ENCODE peak calls at places on chromosomes 1 and 21, in nine cellular contexts. One of them, this sample, is unnamed.

GRCh38 chr1:51385776-51386175 is 55.4 kb upstream of the TTC39A start:
- DNase-seq in psoas muscle: no peak
- DNase-seq in HFF-Myc: no peak
- DNase-seq in fibroblast of mammary gland: no peak
- DNase-seq in AG09309: no peak
- DNase-seq in neural progenitor cell: no peak
- DNase-seq in dorsolateral prefrontal cortex: no peak
- DNase-seq in HCT116: no peak
- DNase-seq in foreskin fibroblast: no peak
- DNase-seq in this sample: no peak

GRCh38 chr1:171748651-171749050 is 6.8 kb upstream of the VAMP4 start:
- DNase-seq in dorsolateral prefrontal cortex: no peak
- DNase-seq in foreskin fibroblast: no peak
- DNase-seq in HFF-Myc: no peak
- DNase-seq in AG09309: no peak
- DNase-seq in psoas muscle: no peak
- DNase-seq in neural progenitor cell: no peak
- DNase-seq in HCT116: no peak
- DNase-seq in fibroblast of mammary gland: no peak
- DNase-seq in this sample: no peak

GRCh38 chr1:245059806-245060424 is 94.9 kb upstream of the KIF26B start:
- DNase-seq in fibroblast of mammary gland: no peak
- DNase-seq in psoas muscle: no peak
- DNase-seq in neural progenitor cell: no peak
- DNase-seq in foreskin fibroblast: no peak
- DNase-seq in HFF-Myc: no peak
- DNase-seq in HCT116: no peak
- DNase-seq in AG09309: no peak
- DNase-seq in dorsolateral prefrontal cortex: no peak
- DNase-seq in this sample: no peak

GRCh38 chr1:210123924-210124589 is 108.5 kb upstream of the SERTAD4 start:
- DNase-seq in psoas muscle: no peak
- DNase-seq in neural progenitor cell: no peak
- DNase-seq in HCT116: no peak
- DNase-seq in dorsolateral prefrontal cortex: no peak
- DNase-seq in fibroblast of mammary gland: peak
- DNase-seq in HFF-Myc: peak
- DNase-seq in AG09309: peak
- DNase-seq in foreskin fibroblast: peak
- DNase-seq in this sample: peak

GRCh38 chr1:58928514-58928913 is 144.7 kb upstream of the JUN start:
- DNase-seq in fibroblast of mammary gland: no peak
- DNase-seq in dorsolateral prefrontal cortex: no peak
- DNase-seq in neural progenitor cell: no peak
- DNase-seq in foreskin fibroblast: no peak
- DNase-seq in psoas muscle: no peak
- DNase-seq in HCT116: no peak
- DNase-seq in HFF-Myc: no peak
- DNase-seq in AG09309: no peak
- DNase-seq in this sample: no peak

GRCh38 chr1:57600424-57600823 is 176.6 kb upstream of the DAB1 start:
- DNase-seq in neural progenitor cell: peak
- DNase-seq in dorsolateral prefrontal cortex: no peak
- DNase-seq in AG09309: no peak
- DNase-seq in psoas muscle: no peak
- DNase-seq in HCT116: no peak
- DNase-seq in fibroblast of mammary gland: no peak
- DNase-seq in foreskin fibroblast: no peak
- DNase-seq in HFF-Myc: no peak
- DNase-seq in this sample: no peak

GRCh38 chr1:2805801-2806430 is 4.4 kb upstream of the TTC34 start:
- DNase-seq in HCT116: no peak
- DNase-seq in AG09309: no peak
- DNase-seq in psoas muscle: peak
- DNase-seq in HFF-Myc: no peak
- DNase-seq in foreskin fibroblast: no peak
- DNase-seq in fibroblast of mammary gland: no peak
- DNase-seq in neural progenitor cell: no peak
- DNase-seq in dorsolateral prefrontal cortex: no peak
- DNase-seq in this sample: no peak

GRCh38 chr1:37464443-37464842 is 9.9 kb upstream of the ZC3H12A start:
- DNase-seq in HCT116: no peak
- DNase-seq in HFF-Myc: no peak
- DNase-seq in foreskin fibroblast: no peak
- DNase-seq in AG09309: no peak
- DNase-seq in psoas muscle: no peak
- DNase-seq in fibroblast of mammary gland: no peak
- DNase-seq in neural progenitor cell: no peak
- DNase-seq in dorsolateral prefrontal cortex: no peak
- DNase-seq in this sample: no peak

GRCh38 chr1:41708332-41708731 is 210.4 kb downstream of the HIVEP3 start:
- DNase-seq in fibroblast of mammary gland: no peak
- DNase-seq in HFF-Myc: no peak
- DNase-seq in HCT116: no peak
- DNase-seq in dorsolateral prefrontal cortex: no peak
- DNase-seq in neural progenitor cell: no peak
- DNase-seq in foreskin fibroblast: no peak
- DNase-seq in psoas muscle: no peak
- DNase-seq in AG09309: no peak
- DNase-seq in this sample: no peak

GRCh38 chr1:85065550-85065949 is 17.2 kb upstream of the MCOLN3 start:
- DNase-seq in HFF-Myc: no peak
- DNase-seq in foreskin fibroblast: no peak
- DNase-seq in HCT116: no peak
- DNase-seq in neural progenitor cell: no peak
- DNase-seq in dorsolateral prefrontal cortex: no peak
- DNase-seq in AG09309: no peak
- DNase-seq in psoas muscle: no peak
- DNase-seq in fibroblast of mammary gland: no peak
- DNase-seq in this sample: no peak

GRCh38 chr21:38306407-38306806 is 49.6 kb downstream of the KCNJ15 start:
- DNase-seq in neural progenitor cell: no peak
- DNase-seq in foreskin fibroblast: peak
- DNase-seq in HCT116: no peak
- DNase-seq in HFF-Myc: peak
- DNase-seq in AG09309: no peak
- DNase-seq in fibroblast of mammary gland: peak
- DNase-seq in psoas muscle: no peak
- DNase-seq in dorsolateral prefrontal cortex: no peak
- DNase-seq in this sample: no peak

GRCh38 chr1:8740034-8740449 is 77.4 kb downstream of the RERE start:
- DNase-seq in foreskin fibroblast: peak
- DNase-seq in fibroblast of mammary gland: peak
- DNase-seq in HCT116: no peak
- DNase-seq in AG09309: no peak
- DNase-seq in dorsolateral prefrontal cortex: no peak
- DNase-seq in psoas muscle: no peak
- DNase-seq in neural progenitor cell: no peak
- DNase-seq in HFF-Myc: peak
- DNase-seq in this sample: peak

GRCh38 chr1:221940631-221941030 is 198.7 kb upstream of the DUSP10 start:
- DNase-seq in HCT116: no peak
- DNase-seq in fibroblast of mammary gland: no peak
- DNase-seq in neural progenitor cell: no peak
- DNase-seq in AG09309: no peak
- DNase-seq in dorsolateral prefrontal cortex: no peak
- DNase-seq in foreskin fibroblast: no peak
- DNase-seq in psoas muscle: no peak
- DNase-seq in HFF-Myc: no peak
- DNase-seq in this sample: no peak

GRCh38 chr1:206663832-206664652 is 20.7 kb upstream of the MAPKAPK2 start:
- DNase-seq in HFF-Myc: no peak
- DNase-seq in AG09309: no peak
- DNase-seq in neural progenitor cell: peak
- DNase-seq in foreskin fibroblast: peak
- DNase-seq in HCT116: peak
- DNase-seq in psoas muscle: peak
- DNase-seq in dorsolateral prefrontal cortex: no peak
- DNase-seq in fibroblast of mammary gland: peak
- DNase-seq in this sample: peak

GRCh38 chr1:222250376-222250775 is 297.5 kb downstream of the HHIPL2 start:
- DNase-seq in neural progenitor cell: no peak
- DNase-seq in AG09309: peak
- DNase-seq in fibroblast of mammary gland: peak
- DNase-seq in dorsolateral prefrontal cortex: no peak
- DNase-seq in foreskin fibroblast: no peak
- DNase-seq in HCT116: no peak
- DNase-seq in psoas muscle: no peak
- DNase-seq in HFF-Myc: no peak
- DNase-seq in this sample: no peak

GRCh38 chr21:15841856-15842564 is 112.2 kb downstream of the USP25 start:
- DNase-seq in HCT116: no peak
- DNase-seq in fibroblast of mammary gland: peak
- DNase-seq in dorsolateral prefrontal cortex: no peak
- DNase-seq in psoas muscle: no peak
- DNase-seq in neural progenitor cell: no peak
- DNase-seq in HFF-Myc: peak
- DNase-seq in AG09309: peak
- DNase-seq in foreskin fibroblast: peak
- DNase-seq in this sample: peak

DNA sequence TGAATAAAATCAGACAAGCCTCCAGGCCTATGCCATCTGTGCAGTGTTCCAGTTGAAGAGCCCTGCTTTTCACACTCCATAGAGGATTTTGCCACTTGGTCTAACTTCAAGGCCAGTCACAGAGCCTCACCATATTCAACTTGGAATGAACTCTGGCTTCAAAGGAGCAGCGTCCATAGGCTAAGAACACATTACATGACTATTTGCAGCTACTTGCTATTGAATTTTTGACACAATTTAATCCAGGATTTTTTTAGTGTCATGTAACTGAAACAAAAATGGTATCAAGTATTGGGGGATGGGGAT is 2.7 kb upstream of the GBP4 start:
- DNase-seq in HFF-Myc: no peak
- DNase-seq in neural progenitor cell: no peak
- DNase-seq in HCT116: no peak
- DNase-seq in dorsolateral prefrontal cortex: no peak
- DNase-seq in fibroblast of mammary gland: no peak
- DNase-seq in foreskin fibroblast: no peak
- DNase-seq in AG09309: no peak
- DNase-seq in psoas muscle: no peak
- DNase-seq in this sample: no peak
- TF ChIP-seq CTCF in HFF-Myc: no peak
- TF ChIP-seq CTCF in neural progenitor cell: no peak
- TF ChIP-seq CTCF in HCT116: no peak
- TF ChIP-seq CTCF in dorsolateral prefrontal cortex: no peak
- TF ChIP-seq CTCF in fibroblast of mammary gland: no peak
- TF ChIP-seq CTCF in foreskin fibroblast: no peak
- TF ChIP-seq CTCF in AG09309: no peak
- TF ChIP-seq CTCF in psoas muscle: no peak
- TF ChIP-seq CTCF in this sample: no peak

GRCh38 chr1:25146382-25146855 is 85.9 kb downstream of the SYF2 start:
- DNase-seq in AG09309: no peak
- DNase-seq in HFF-Myc: no peak
- DNase-seq in neural progenitor cell: no peak
- DNase-seq in psoas muscle: peak
- DNase-seq in foreskin fibroblast: no peak
- DNase-seq in fibroblast of mammary gland: no peak
- DNase-seq in HCT116: no peak
- DNase-seq in dorsolateral prefrontal cortex: no peak
- DNase-seq in this sample: no peak
- H3K4me3 ChIP-seq in AG09309: no peak
- H3K4me3 ChIP-seq in HFF-Myc: no peak
- H3K4me3 ChIP-seq in neural progenitor cell: no peak
- H3K4me3 ChIP-seq in psoas muscle: no peak
- H3K4me3 ChIP-seq in foreskin fibroblast: no peak
- H3K4me3 ChIP-seq in fibroblast of mammary gland: no peak
- H3K4me3 ChIP-seq in HCT116: no peak
- H3K4me3 ChIP-seq in dorsolateral prefrontal cortex: no peak
- H3K4me3 ChIP-seq in this sample: no peak

DNA sequence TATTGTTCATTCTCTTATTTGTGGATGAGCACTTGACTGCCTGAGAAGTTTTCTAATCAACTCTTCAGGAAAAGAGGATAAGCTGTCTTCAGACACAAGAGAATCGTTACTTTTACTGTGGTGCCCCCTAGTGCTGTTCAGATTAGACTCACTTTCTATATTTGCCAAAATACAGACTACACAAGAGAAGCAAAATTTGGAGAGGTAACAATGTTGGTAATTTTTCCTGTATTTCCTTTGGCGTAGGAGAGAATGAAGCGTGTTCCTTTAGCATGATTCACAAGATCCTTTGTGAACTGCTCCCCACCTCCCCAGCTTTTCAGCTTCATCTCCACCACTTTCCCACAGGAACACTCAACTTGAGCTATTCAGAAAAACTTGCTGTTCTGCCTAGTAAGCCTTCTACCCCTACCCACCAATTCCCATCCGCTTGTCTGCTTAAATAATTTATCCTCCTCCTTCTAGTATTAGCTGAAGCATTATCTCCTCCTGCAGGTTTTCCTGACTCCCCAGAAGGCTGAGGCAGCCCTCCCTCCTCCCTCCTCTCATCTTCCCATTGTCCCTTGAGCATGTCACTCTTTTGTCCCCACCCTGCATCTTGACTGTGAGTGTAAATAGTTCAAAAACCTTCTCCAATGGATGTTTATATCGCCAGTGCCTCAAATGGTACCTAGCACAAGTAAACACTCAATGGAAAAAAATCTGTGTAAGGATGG is 4.5 kb downstream of the TNFSF4 start:
- DNase-seq in dorsolateral prefrontal cortex: no peak
- DNase-seq in foreskin fibroblast: peak
- DNase-seq in AG09309: peak
- DNase-seq in HFF-Myc: peak
- DNase-seq in psoas muscle: no peak
- DNase-seq in neural progenitor cell: peak
- DNase-seq in HCT116: peak
- DNase-seq in fibroblast of mammary gland: peak
- DNase-seq in this sample: peak
- TF ChIP-seq CTCF in dorsolateral prefrontal cortex: peak
- TF ChIP-seq CTCF in foreskin fibroblast: peak
- TF ChIP-seq CTCF in AG09309: peak
- TF ChIP-seq CTCF in HFF-Myc: peak
- TF ChIP-seq CTCF in psoas muscle: peak
- TF ChIP-seq CTCF in neural progenitor cell: peak
- TF ChIP-seq CTCF in HCT116: peak
- TF ChIP-seq CTCF in fibroblast of mammary gland: peak
- TF ChIP-seq CTCF in this sample: peak

DNA sequence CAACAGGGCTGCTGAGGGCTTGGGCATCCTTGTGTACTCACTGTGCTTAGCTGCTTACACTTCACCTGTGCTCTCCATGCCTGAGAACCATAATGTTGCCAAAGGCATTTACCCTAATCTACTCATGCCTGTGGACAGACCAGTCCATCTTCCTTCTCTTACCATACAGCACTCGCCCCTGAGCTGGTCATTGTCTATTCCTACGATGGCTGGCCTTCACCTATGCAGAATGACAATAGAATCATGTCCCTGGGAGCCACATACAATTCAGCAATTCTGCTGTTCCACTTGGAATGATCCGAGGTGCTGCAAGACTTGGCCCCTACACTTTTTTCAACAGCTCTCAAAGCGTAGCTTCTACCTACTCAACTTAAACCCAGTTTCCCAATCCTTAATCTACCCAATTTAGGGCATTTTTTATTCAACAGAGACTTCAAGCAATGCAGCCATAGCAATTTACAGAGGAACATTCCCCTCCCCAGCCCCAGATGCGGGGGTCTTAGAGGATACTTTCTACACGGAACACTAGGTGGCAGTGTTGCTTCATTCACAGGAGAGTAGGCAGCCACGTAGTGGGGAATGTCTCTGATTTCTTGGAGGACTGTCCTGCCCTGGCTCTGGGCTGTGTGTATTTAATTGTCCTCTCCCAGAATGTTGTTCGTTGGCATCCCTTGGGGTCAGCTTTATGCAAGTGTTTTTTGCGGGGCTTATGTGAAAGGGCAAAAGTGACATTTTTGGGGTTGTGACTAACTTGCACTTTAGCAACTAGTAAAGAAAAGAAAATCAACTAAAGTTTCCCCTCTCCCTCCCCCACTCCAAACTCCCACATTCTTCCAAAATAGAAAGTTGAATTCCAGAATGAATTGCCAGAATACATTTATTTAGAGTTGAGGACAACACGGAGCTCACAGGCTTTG is 96.8 kb downstream of the PAPPA2 start:
- DNase-seq in fibroblast of mammary gland: peak
- DNase-seq in dorsolateral prefrontal cortex: no peak
- DNase-seq in HFF-Myc: peak
- DNase-seq in HCT116: peak
- DNase-seq in neural progenitor cell: peak
- DNase-seq in AG09309: peak
- DNase-seq in psoas muscle: peak
- DNase-seq in foreskin fibroblast: peak
- DNase-seq in this sample: peak
- H3K4me3 ChIP-seq in fibroblast of mammary gland: no peak
- H3K4me3 ChIP-seq in dorsolateral prefrontal cortex: no peak
- H3K4me3 ChIP-seq in HFF-Myc: no peak
- H3K4me3 ChIP-seq in HCT116: no peak
- H3K4me3 ChIP-seq in neural progenitor cell: no peak
- H3K4me3 ChIP-seq in AG09309: no peak
- H3K4me3 ChIP-seq in psoas muscle: no peak
- H3K4me3 ChIP-seq in foreskin fibroblast: no peak
- H3K4me3 ChIP-seq in this sample: no peak

This sample was measured in astrocyte of the cerebellum.